ENCODE peak calls at places on chromosomes 11 and 22, in eight cellular contexts. One of them, this sample, is unnamed.

GRCh38 chr11:69298778-69299461 is 5.0 kb downstream of the MYEOV start:
- DNase-seq in stimulated activated naive CD8-positive, alpha-beta T cell treated with anti-CD3 and anti-CD28 coated beads, Interleukin-15, Interleukin-2, amounts not matched to agents 100 U/mL and 50 U/mL, for 24 hours: no peak
- DNase-seq in stimulated activated CD4-positive, alpha-beta T cell treated with anti-CD3 and anti-CD28 coated beads, Interleukin-12 subunit alpha, Interleukin-12 subunit beta, amount 100 ng/mL, for 24 hours: no peak
- DNase-seq in amniotic stem cell: no peak
- DNase-seq in naive B cell: no peak
- DNase-seq in AML-193: no peak
- DNase-seq in activated gamma-delta T cell treated with anti-CD3 and anti-CD28 coated beads, Interleukin-2, amount 50 U/mL, for 16 hours: no peak
- DNase-seq in transverse colon: no peak
- DNase-seq in this sample: no peak

GRCh38 chr11:33630936-33631748 is 69.5 kb downstream of the C11orf91 start:
- DNase-seq in stimulated activated naive CD8-positive, alpha-beta T cell treated with anti-CD3 and anti-CD28 coated beads, Interleukin-15, Interleukin-2, amounts not matched to agents 100 U/mL and 50 U/mL, for 24 hours: no peak
- DNase-seq in stimulated activated CD4-positive, alpha-beta T cell treated with anti-CD3 and anti-CD28 coated beads, Interleukin-12 subunit alpha, Interleukin-12 subunit beta, amount 100 ng/mL, for 24 hours: no peak
- DNase-seq in amniotic stem cell: no peak
- DNase-seq in naive B cell: no peak
- DNase-seq in AML-193: no peak
- DNase-seq in activated gamma-delta T cell treated with anti-CD3 and anti-CD28 coated beads, Interleukin-2, amount 50 U/mL, for 16 hours: no peak
- DNase-seq in transverse colon: no peak
- DNase-seq in this sample: no peak

GRCh38 chr11:84524422-84525051 is 1102.6 kb downstream of the DLG2 start:
- DNase-seq in stimulated activated naive CD8-positive, alpha-beta T cell treated with anti-CD3 and anti-CD28 coated beads, Interleukin-15, Interleukin-2, amounts not matched to agents 100 U/mL and 50 U/mL, for 24 hours: no peak
- DNase-seq in stimulated activated CD4-positive, alpha-beta T cell treated with anti-CD3 and anti-CD28 coated beads, Interleukin-12 subunit alpha, Interleukin-12 subunit beta, amount 100 ng/mL, for 24 hours: no peak
- DNase-seq in amniotic stem cell: no peak
- DNase-seq in naive B cell: no peak
- DNase-seq in AML-193: peak
- DNase-seq in activated gamma-delta T cell treated with anti-CD3 and anti-CD28 coated beads, Interleukin-2, amount 50 U/mL, for 16 hours: no peak
- DNase-seq in transverse colon: no peak
- DNase-seq in this sample: no peak

GRCh38 chr22:29041408-29041807 is 20.2 kb downstream of the C22orf31 start:
- DNase-seq in stimulated activated naive CD8-positive, alpha-beta T cell treated with anti-CD3 and anti-CD28 coated beads, Interleukin-15, Interleukin-2, amounts not matched to agents 100 U/mL and 50 U/mL, for 24 hours: no peak
- DNase-seq in stimulated activated CD4-positive, alpha-beta T cell treated with anti-CD3 and anti-CD28 coated beads, Interleukin-12 subunit alpha, Interleukin-12 subunit beta, amount 100 ng/mL, for 24 hours: no peak
- DNase-seq in amniotic stem cell: no peak
- DNase-seq in naive B cell: no peak
- DNase-seq in AML-193: no peak
- DNase-seq in activated gamma-delta T cell treated with anti-CD3 and anti-CD28 coated beads, Interleukin-2, amount 50 U/mL, for 16 hours: no peak
- DNase-seq in transverse colon: no peak
- DNase-seq in this sample: no peak

GRCh38 chr22:46763051-46763705 is 728 bp downstream of the TBC1D22A start:
- DNase-seq in stimulated activated naive CD8-positive, alpha-beta T cell treated with anti-CD3 and anti-CD28 coated beads, Interleukin-15, Interleukin-2, amounts not matched to agents 100 U/mL and 50 U/mL, for 24 hours: peak
- DNase-seq in stimulated activated CD4-positive, alpha-beta T cell treated with anti-CD3 and anti-CD28 coated beads, Interleukin-12 subunit alpha, Interleukin-12 subunit beta, amount 100 ng/mL, for 24 hours: no peak
- DNase-seq in amniotic stem cell: no peak
- DNase-seq in naive B cell: peak
- DNase-seq in AML-193: no peak
- DNase-seq in activated gamma-delta T cell treated with anti-CD3 and anti-CD28 coated beads, Interleukin-2, amount 50 U/mL, for 16 hours: no peak
- DNase-seq in transverse colon: peak
- DNase-seq in this sample: peak

GRCh38 chr11:116249561-116249960 is 523.2 kb downstream of the BUD13 start:
- DNase-seq in stimulated activated naive CD8-positive, alpha-beta T cell treated with anti-CD3 and anti-CD28 coated beads, Interleukin-15, Interleukin-2, amounts not matched to agents 100 U/mL and 50 U/mL, for 24 hours: no peak
- DNase-seq in stimulated activated CD4-positive, alpha-beta T cell treated with anti-CD3 and anti-CD28 coated beads, Interleukin-12 subunit alpha, Interleukin-12 subunit beta, amount 100 ng/mL, for 24 hours: no peak
- DNase-seq in amniotic stem cell: no peak
- DNase-seq in naive B cell: no peak
- DNase-seq in AML-193: no peak
- DNase-seq in activated gamma-delta T cell treated with anti-CD3 and anti-CD28 coated beads, Interleukin-2, amount 50 U/mL, for 16 hours: no peak
- DNase-seq in transverse colon: no peak
- DNase-seq in this sample: no peak

GRCh38 chr11:62536301-62536957 is 10.2 kb downstream of the AHNAK start:
- DNase-seq in stimulated activated naive CD8-positive, alpha-beta T cell treated with anti-CD3 and anti-CD28 coated beads, Interleukin-15, Interleukin-2, amounts not matched to agents 100 U/mL and 50 U/mL, for 24 hours: no peak
- DNase-seq in stimulated activated CD4-positive, alpha-beta T cell treated with anti-CD3 and anti-CD28 coated beads, Interleukin-12 subunit alpha, Interleukin-12 subunit beta, amount 100 ng/mL, for 24 hours: no peak
- DNase-seq in amniotic stem cell: no peak
- DNase-seq in naive B cell: no peak
- DNase-seq in AML-193: no peak
- DNase-seq in activated gamma-delta T cell treated with anti-CD3 and anti-CD28 coated beads, Interleukin-2, amount 50 U/mL, for 16 hours: no peak
- DNase-seq in transverse colon: no peak
- DNase-seq in this sample: no peak

GRCh38 chr11:128116447-128117240 is 470.7 kb downstream of the ETS1 start:
- DNase-seq in stimulated activated naive CD8-positive, alpha-beta T cell treated with anti-CD3 and anti-CD28 coated beads, Interleukin-15, Interleukin-2, amounts not matched to agents 100 U/mL and 50 U/mL, for 24 hours: no peak
- DNase-seq in stimulated activated CD4-positive, alpha-beta T cell treated with anti-CD3 and anti-CD28 coated beads, Interleukin-12 subunit alpha, Interleukin-12 subunit beta, amount 100 ng/mL, for 24 hours: no peak
- DNase-seq in amniotic stem cell: no peak
- DNase-seq in naive B cell: no peak
- DNase-seq in AML-193: no peak
- DNase-seq in activated gamma-delta T cell treated with anti-CD3 and anti-CD28 coated beads, Interleukin-2, amount 50 U/mL, for 16 hours: no peak
- DNase-seq in transverse colon: no peak
- DNase-seq in this sample: no peak

GRCh38 chr11:69638941-69639681 is 1.8 kb upstream of the CCND1 start:
- DNase-seq in stimulated activated naive CD8-positive, alpha-beta T cell treated with anti-CD3 and anti-CD28 coated beads, Interleukin-15, Interleukin-2, amounts not matched to agents 100 U/mL and 50 U/mL, for 24 hours: peak
- DNase-seq in stimulated activated CD4-positive, alpha-beta T cell treated with anti-CD3 and anti-CD28 coated beads, Interleukin-12 subunit alpha, Interleukin-12 subunit beta, amount 100 ng/mL, for 24 hours: no peak
- DNase-seq in amniotic stem cell: peak
- DNase-seq in naive B cell: no peak
- DNase-seq in AML-193: no peak
- DNase-seq in activated gamma-delta T cell treated with anti-CD3 and anti-CD28 coated beads, Interleukin-2, amount 50 U/mL, for 16 hours: no peak
- DNase-seq in transverse colon: peak
- DNase-seq in this sample: no peak

GRCh38 chr11:31646206-31646605 is 136.6 kb downstream of the ELP4 start:
- DNase-seq in stimulated activated naive CD8-positive, alpha-beta T cell treated with anti-CD3 and anti-CD28 coated beads, Interleukin-15, Interleukin-2, amounts not matched to agents 100 U/mL and 50 U/mL, for 24 hours: no peak
- DNase-seq in stimulated activated CD4-positive, alpha-beta T cell treated with anti-CD3 and anti-CD28 coated beads, Interleukin-12 subunit alpha, Interleukin-12 subunit beta, amount 100 ng/mL, for 24 hours: no peak
- DNase-seq in amniotic stem cell: no peak
- DNase-seq in naive B cell: no peak
- DNase-seq in AML-193: no peak
- DNase-seq in activated gamma-delta T cell treated with anti-CD3 and anti-CD28 coated beads, Interleukin-2, amount 50 U/mL, for 16 hours: no peak
- DNase-seq in transverse colon: no peak
- DNase-seq in this sample: no peak

GRCh38 chr11:43393765-43394355 is 35.1 kb downstream of the TTC17 start:
- DNase-seq in stimulated activated naive CD8-positive, alpha-beta T cell treated with anti-CD3 and anti-CD28 coated beads, Interleukin-15, Interleukin-2, amounts not matched to agents 100 U/mL and 50 U/mL, for 24 hours: no peak
- DNase-seq in stimulated activated CD4-positive, alpha-beta T cell treated with anti-CD3 and anti-CD28 coated beads, Interleukin-12 subunit alpha, Interleukin-12 subunit beta, amount 100 ng/mL, for 24 hours: no peak
- DNase-seq in amniotic stem cell: no peak
- DNase-seq in naive B cell: no peak
- DNase-seq in AML-193: no peak
- DNase-seq in activated gamma-delta T cell treated with anti-CD3 and anti-CD28 coated beads, Interleukin-2, amount 50 U/mL, for 16 hours: no peak
- DNase-seq in transverse colon: no peak
- DNase-seq in this sample: no peak

GRCh38 chr11:128809128-128809527 is 58.0 kb downstream of the KCNJ1 start:
- DNase-seq in stimulated activated naive CD8-positive, alpha-beta T cell treated with anti-CD3 and anti-CD28 coated beads, Interleukin-15, Interleukin-2, amounts not matched to agents 100 U/mL and 50 U/mL, for 24 hours: no peak
- DNase-seq in stimulated activated CD4-positive, alpha-beta T cell treated with anti-CD3 and anti-CD28 coated beads, Interleukin-12 subunit alpha, Interleukin-12 subunit beta, amount 100 ng/mL, for 24 hours: no peak
- DNase-seq in amniotic stem cell: no peak
- DNase-seq in naive B cell: no peak
- DNase-seq in AML-193: no peak
- DNase-seq in activated gamma-delta T cell treated with anti-CD3 and anti-CD28 coated beads, Interleukin-2, amount 50 U/mL, for 16 hours: no peak
- DNase-seq in transverse colon: no peak
- DNase-seq in this sample: no peak

GRCh38 chr11:10289765-10290420 is 4.1 kb downstream of the SBF2 start:
- DNase-seq in stimulated activated naive CD8-positive, alpha-beta T cell treated with anti-CD3 and anti-CD28 coated beads, Interleukin-15, Interleukin-2, amounts not matched to agents 100 U/mL and 50 U/mL, for 24 hours: no peak
- DNase-seq in stimulated activated CD4-positive, alpha-beta T cell treated with anti-CD3 and anti-CD28 coated beads, Interleukin-12 subunit alpha, Interleukin-12 subunit beta, amount 100 ng/mL, for 24 hours: no peak
- DNase-seq in amniotic stem cell: no peak
- DNase-seq in naive B cell: no peak
- DNase-seq in AML-193: no peak
- DNase-seq in activated gamma-delta T cell treated with anti-CD3 and anti-CD28 coated beads, Interleukin-2, amount 50 U/mL, for 16 hours: no peak
- DNase-seq in transverse colon: no peak
- DNase-seq in this sample: no peak

GRCh38 chr11:44872556-44872955 is 78.1 kb downstream of the TP53I11 start:
- DNase-seq in stimulated activated naive CD8-positive, alpha-beta T cell treated with anti-CD3 and anti-CD28 coated beads, Interleukin-15, Interleukin-2, amounts not matched to agents 100 U/mL and 50 U/mL, for 24 hours: no peak
- DNase-seq in stimulated activated CD4-positive, alpha-beta T cell treated with anti-CD3 and anti-CD28 coated beads, Interleukin-12 subunit alpha, Interleukin-12 subunit beta, amount 100 ng/mL, for 24 hours: no peak
- DNase-seq in amniotic stem cell: no peak
- DNase-seq in naive B cell: no peak
- DNase-seq in AML-193: no peak
- DNase-seq in activated gamma-delta T cell treated with anti-CD3 and anti-CD28 coated beads, Interleukin-2, amount 50 U/mL, for 16 hours: no peak
- DNase-seq in transverse colon: no peak
- DNase-seq in this sample: no peak

GRCh38 chr22:46569848-46570695 is 32.7 kb upstream of the CELSR1 start:
- DNase-seq in stimulated activated naive CD8-positive, alpha-beta T cell treated with anti-CD3 and anti-CD28 coated beads, Interleukin-15, Interleukin-2, amounts not matched to agents 100 U/mL and 50 U/mL, for 24 hours: no peak
- DNase-seq in stimulated activated CD4-positive, alpha-beta T cell treated with anti-CD3 and anti-CD28 coated beads, Interleukin-12 subunit alpha, Interleukin-12 subunit beta, amount 100 ng/mL, for 24 hours: no peak
- DNase-seq in amniotic stem cell: no peak
- DNase-seq in naive B cell: no peak
- DNase-seq in AML-193: no peak
- DNase-seq in activated gamma-delta T cell treated with anti-CD3 and anti-CD28 coated beads, Interleukin-2, amount 50 U/mL, for 16 hours: no peak
- DNase-seq in transverse colon: no peak
- DNase-seq in this sample: no peak